ENCODE peak calls at places on chromosome 20, in nine cellular contexts. B is Calu3; F is CD8-positive, alpha-beta T cell; A is caudate nucleus; X is activated CD4-positive, alpha-beta T cell treated with anti-CD3 and anti-CD28 coated beads, Interleukin-2, amount 50 U/mL, for 1 hour; I is head of caudate nucleus; W is HEK293T; Y is fibroblast of pulmonary artery; S is activated B cell treated with CpG ODN at 0.5 μM for 24 hours. J is an unnamed sample.

GRCh38 chr20:47244451-47244850 is 112.0 kb downstream of the ZMYND8 start:
- DNase-seq in F (no peak), Y (no peak), I (no peak), B (no peak), A (no peak), X (no peak), S (no peak), W (no peak), J (no peak)

GRCh38 chr20:2335096-2335495 is 39.3 kb downstream of the TGM3 start:
- DNase-seq in A (no peak), S (no peak), W (no peak), F (no peak), I (no peak), Y (no peak), X (no peak), B (no peak), J (no peak)

GRCh38 chr20:6122873-6123649 is at the start of gene FERMT1:
- DNase-seq in A (peak; percentile 11), F (no peak), I (peak; percentile 14), X (peak; percentile 2), W (peak; percentile 64), S (no peak), Y (peak; percentile 58), B (peak; percentile 76), J (no peak)

GRCh38 chr20:53827996-53828672 is 234.5 kb upstream of the ZNF217 start:
- DNase-seq in Y (peak; percentile 100), I (no peak), F (no peak), A (no peak), B (no peak), W (no peak), X (no peak), S (no peak), J (peak; percentile 88)

GRCh38 chr20:62186887-62187866 is 4.3 kb downstream of the MTG2 start:
- DNase-seq in B (no peak), X (no peak), W (no peak), I (no peak), A (no peak), Y (peak; percentile 65), F (no peak), S (no peak), J (no peak)

GRCh38 chr20:57793421-57793820 is 83.6 kb upstream of the PMEPA1 start:
- DNase-seq in F (no peak), A (no peak), Y (no peak), X (no peak), B (no peak), S (no peak), W (no peak), I (no peak), J (no peak)

GRCh38 chr20:38927902-38928578 is 1.8 kb downstream of the FAM83D start:
- DNase-seq in S (no peak), X (no peak), B (peak; percentile 66), A (no peak), W (no peak), F (no peak), I (no peak), Y (no peak), J (no peak)

GRCh38 chr20:24948939-24949679 is at the start of gene CST7:
- DNase-seq in X (peak; percentile 75), W (no peak), Y (no peak), F (peak; percentile 79), I (no peak), A (no peak), B (no peak), S (no peak), J (no peak)

GRCh38 chr20:24634855-24635254 is 165.4 kb downstream of the SYNDIG1 start:
- DNase-seq in A (peak; percentile 26), F (no peak), B (no peak), W (peak; percentile 14), S (no peak), Y (peak; percentile 89), X (no peak), I (peak; percentile 67), J (peak; percentile 79)

GRCh38 chr20:63129991-63130653 is 85.8 kb downstream of the YTHDF1 start:
- DNase-seq in Y (no peak), X (no peak), S (no peak), W (no peak), F (no peak), I (no peak), B (no peak), A (no peak), J (no peak)

GRCh38 chr20:40632346-40632976 is 56.6 kb downstream of the MAFB start:
- DNase-seq in X (no peak), A (no peak), W (no peak), Y (no peak), F (no peak), I (no peak), B (no peak), S (no peak), J (no peak)

GRCh38 chr20:63055575-63056235 is 48.9 kb upstream of the BHLHE23 start:
- DNase-seq in I (no peak), X (no peak), F (no peak), B (no peak), S (no peak), W (no peak), A (no peak), Y (no peak), J (no peak)

GRCh38 chr20:50107796-50108331 is 5.1 kb downstream of the UBE2V1 start:
- DNase-seq in F (no peak), A (no peak), X (no peak), Y (no peak), S (no peak), I (no peak), W (no peak), B (no peak), J (no peak)

GRCh38 chr20:37442986-37443385 is 78.1 kb upstream of the NNAT start:
- DNase-seq in S (no peak), A (no peak), W (no peak), X (no peak), F (no peak), B (no peak), I (no peak), Y (no peak), J (no peak)

GRCh38 chr20:12113468-12114371 is 196.0 kb downstream of the BTBD3 start:
- DNase-seq in B (peak; percentile 49), F (no peak), Y (peak; percentile 82), S (no peak), W (no peak), X (no peak), A (no peak), I (no peak), J (no peak)

GRCh38 chr20:35669681-35670080 is 5.0 kb upstream of the CPNE1 start:
- DNase-seq in W (no peak), X (no peak), F (no peak), I (no peak), A (no peak), S (no peak), Y (no peak), B (no peak), J (no peak)

GRCh38 chr20:62063601-62063980 is 2.1 kb downstream of the TAF4 start:
- DNase-seq in F (no peak), W (no peak), A (no peak), B (no peak), S (no peak), Y (no peak), X (no peak), I (peak; percentile 34), J (no peak)

GRCh38 chr20:50369225-50370035 is 140.8 kb upstream of the PTPN1 start:
- DNase-seq in W (no peak), Y (no peak), S (no peak), A (no peak), X (no peak), B (peak; percentile 78), I (no peak), F (no peak), J (no peak)

GRCh38 chr20:50242863-50243609 is 52.4 kb downstream of the CEBPB start:
- DNase-seq in S (no peak), X (no peak), I (peak; percentile 46), F (no peak), Y (peak; percentile 59), B (peak; percentile 99), W (no peak), A (peak; percentile 37), J (no peak)

GRCh38 chr20:45157977-45158376 is 16.7 kb upstream of the PI3 start:
- DNase-seq in S (no peak), X (no peak), W (no peak), A (no peak), F (no peak), B (peak; percentile 57), I (no peak), Y (peak; percentile 87), J (no peak)

GRCh38 chr20:1858859-1859258 is 36.3 kb upstream of the SIRPA start:
- DNase-seq in S (no peak), Y (peak; percentile 67), A (no peak), B (no peak), W (no peak), F (no peak), X (no peak), I (no peak), J (no peak)

GRCh38 chr20:63740070-63740500 is 509 bp downstream of the SLC2A4RG start:
- DNase-seq in B (peak; percentile 67), S (peak; percentile 53), W (peak; percentile 49), A (no peak), Y (peak; percentile 26), X (peak; percentile 38), I (no peak), F (no peak), J (no peak)

GRCh38 chr20:19889011-19889953 is 127.9 kb upstream of the NAA20 start:
- DNase-seq in W (no peak), S (no peak), I (peak; percentile 42), B (no peak), A (peak; percentile 19), F (no peak), X (no peak), Y (peak; percentile 92), J (peak; percentile 29)

GRCh38 chr20:29689411-29690225 is 1567.8 kb upstream of the DEFB115 start:
- DNase-seq in A (no peak), Y (peak; percentile 28), W (no peak), I (no peak), S (no peak), B (no peak), X (no peak), F (peak; percentile 10), J (no peak)

GRCh38 chr20:4192378-4193048 is 177.2 kb upstream of the RNF24 start:
- DNase-seq in Y (peak; percentile 79), X (no peak), I (no peak), W (no peak), B (no peak), F (no peak), S (no peak), A (no peak), J (no peak)

GRCh38 chr20:41135187-41135887 is 2.0 kb upstream of the PLCG1 start:
- DNase-seq in F (peak; percentile 56), I (no peak), Y (peak; percentile 46), X (peak; percentile 65), W (peak; percentile 64), B (peak; percentile 80), S (peak; percentile 44), A (no peak), J (no peak)

GRCh38 chr20:33668087-33668790 is 1.5 kb downstream of the ACTL10 start:
- DNase-seq in F (peak; percentile 68), W (peak; percentile 64), B (no peak), S (no peak), X (peak; percentile 74), Y (no peak), I (peak; percentile 56), A (no peak), J (no peak)

GRCh38 chr20:41245086-41245707 is 72.3 kb downstream of the ZHX3 start:
- DNase-seq in I (no peak), W (no peak), X (no peak), S (no peak), Y (peak; percentile 53), A (no peak), B (no peak), F (no peak), J (no peak)

GRCh38 chr20:34190679-34191090 is 50.5 kb upstream of the ASIP start:
- DNase-seq in A (peak; percentile 21), F (no peak), W (peak; percentile 84), X (peak; percentile 15), Y (peak; percentile 93), S (no peak), I (peak; percentile 75), B (peak; percentile 85), J (peak; percentile 78)

GRCh38 chr20:53136473-53136872 is 164.3 kb downstream of the TSHZ2 start:
- DNase-seq in I (no peak), B (no peak), F (no peak), Y (no peak), W (no peak), X (no peak), S (no peak), A (no peak), J (no peak)

GRCh38 chr20:10433623-10434466 is at the start of gene MKKS:
- DNase-seq in S (peak; percentile 81), X (peak; percentile 87), B (peak; percentile 85), Y (peak; percentile 94), W (peak; percentile 78), I (peak; percentile 54), F (peak; percentile 80), A (peak; percentile 78), J (peak; percentile 82)

J was measured in AG04450.